ENCODE peak calls at places on chromosomes 4 and X, in six cellular contexts. W is K562, A is GM12878, T is SK-N-SH, J is Panc1, P is HepG2. X is an unnamed sample.
A peak's percentile ranks its signal among the peaks of the same experiment; 100 is the strongest.

GRCh38 chr4:2962614-2963184 is 507 bp downstream of the NOP14 start:
- DNase-seq in W (peak; percentile 45), A (no peak), T (no peak), J (no peak), P (peak; percentile 12), X (peak; percentile 12)

GRCh38 chr4:46073778-46074177 is 50.1 kb downstream of the GABRG1 start:
- DNase-seq in W (no peak), A (no peak), T (no peak), J (no peak), P (no peak), X (no peak)

GRCh38 chrX:129781134-129782014 is 1.6 kb downstream of the SASH3 start:
- DNase-seq in W (no peak), A (peak; percentile 83), T (no peak), J (no peak), P (no peak), X (no peak)

GRCh38 chr4:48906283-48907173 is at the start of gene OCIAD2:
- DNase-seq in W (no peak), A (peak; percentile 39), T (peak; percentile 89), J (no peak), P (no peak), X (peak; percentile 55)

GRCh38 chr4:13701937-13702446 is 74.5 kb upstream of the BOD1L1 start:
- DNase-seq in W (no peak), A (no peak), T (no peak), J (peak; percentile 39), P (peak; percentile 1), X (peak; percentile 13)

GRCh38 chrX:134543201-134543797 is 83.3 kb downstream of the HPRT1 start:
- DNase-seq in W (no peak), A (no peak), T (no peak), J (no peak), P (no peak), X (no peak)

GRCh38 chr4:37365888-37366287 is 121.3 kb downstream of the NWD2 start:
- DNase-seq in W (peak; percentile 10), A (no peak), T (no peak), J (no peak), P (no peak), X (no peak)

GRCh38 chrX:130145123-130145522 is 20.5 kb downstream of the AIFM1 start:
- DNase-seq in W (no peak), A (no peak), T (no peak), J (no peak), P (no peak), X (no peak)

GRCh38 chrX:3066555-3066954 is 25.3 kb downstream of the ARSF start:
- DNase-seq in W (no peak), A (no peak), T (peak; percentile 38), J (no peak), P (no peak), X (no peak)

GRCh38 chrX:123648028-123648810 is 84.6 kb downstream of the THOC2 start:
- DNase-seq in W (no peak), A (no peak), T (no peak), J (no peak), P (peak; percentile 81), X (no peak)

GRCh38 chr4:136713140-136713539 is 819.2 kb downstream of the PCDH18 start:
- DNase-seq in W (no peak), A (no peak), T (no peak), J (no peak), P (no peak), X (no peak)

GRCh38 chrX:3124041-3124440 is 82.8 kb downstream of the ARSF start:
- DNase-seq in W (no peak), A (no peak), T (no peak), J (no peak), P (no peak), X (no peak)

GRCh38 chrX:10110984-10111363 is 45.8 kb upstream of the CLCN4 start:
- DNase-seq in W (no peak), A (peak; percentile 59), T (no peak), J (no peak), P (no peak), X (no peak)

GRCh38 chrX:22430701-22431100 is 158.0 kb downstream of the CBLL2 start:
- DNase-seq in W (no peak), A (no peak), T (no peak), J (no peak), P (no peak), X (no peak)

GRCh38 chr4:56692576-56692975 is 11.5 kb upstream of the HOPX start:
- DNase-seq in W (no peak), A (no peak), T (no peak), J (no peak), P (no peak), X (no peak)

GRCh38 chr4:186622788-186623464 is 67.6 kb upstream of the MTNR1A start:
- DNase-seq in W (no peak), A (no peak), T (no peak), J (no peak), P (no peak), X (no peak)

GRCh38 chrX:130874751-130875150 is 28.3 kb downstream of the ENOX2 start:
- DNase-seq in W (no peak), A (no peak), T (no peak), J (no peak), P (no peak), X (no peak)

GRCh38 chrX:68433981-68434299 is 645 bp upstream of the OPHN1 start:
- DNase-seq in W (no peak), A (no peak), T (no peak), J (no peak), P (no peak), X (no peak)

GRCh38 chrX:66731398-66731797 is 92.5 kb upstream of the EDA2R start:
- DNase-seq in W (peak; percentile 9), A (peak; percentile 3), T (peak; percentile 16), J (no peak), P (peak; percentile 12), X (no peak)

GRCh38 chrX:23726196-23726595 is 16.9 kb downstream of the ACOT9 start:
- DNase-seq in W (no peak), A (no peak), T (no peak), J (no peak), P (no peak), X (no peak)

GRCh38 chrX:10555846-10556245 is 64.5 kb downstream of the MID1 start:
- DNase-seq in W (no peak), A (no peak), T (no peak), J (no peak), P (no peak), X (no peak)

GRCh38 chr4:128660361-128660964 is 149.0 kb upstream of the JADE1 start:
- DNase-seq in W (no peak), A (no peak), T (no peak), J (no peak), P (no peak), X (no peak)

GRCh38 chrX:48702716-48703115 is 6.2 kb downstream of the SUV39H1 start:
- DNase-seq in W (no peak), A (no peak), T (no peak), J (no peak), P (no peak), X (no peak)

GRCh38 chrX:103373581-103373980 is 2.8 kb upstream of the BEX3 start:
- DNase-seq in W (no peak), A (no peak), T (no peak), J (no peak), P (no peak), X (no peak)

GRCh38 chrX:29858714-29859113 is 356.6 kb upstream of the MAGEB2 start:
- DNase-seq in W (no peak), A (no peak), T (no peak), J (no peak), P (no peak), X (no peak)

GRCh38 chr4:170497105-170497504 is 407.3 kb upstream of the AADAT start:
- DNase-seq in W (no peak), A (peak; percentile 24), T (peak; percentile 3), J (peak; percentile 0), P (no peak), X (no peak)

GRCh38 chr4:21830272-21830671 is 118.3 kb downstream of the KCNIP4 start:
- DNase-seq in W (no peak), A (no peak), T (no peak), J (no peak), P (no peak), X (no peak)

GRCh38 chrX:48896611-48897011 is 957 bp downstream of the TIMM17B start:
- DNase-seq in W (no peak), A (no peak), T (no peak), J (no peak), P (no peak), X (no peak)

GRCh38 chrX:80648023-80648422 is 161.7 kb downstream of the BRWD3 start:
- DNase-seq in W (peak; percentile 5), A (no peak), T (peak; percentile 2), J (no peak), P (no peak), X (no peak)

GRCh38 chrX:6053126-6053625 is 175.5 kb downstream of the NLGN4X start:
- DNase-seq in W (no peak), A (no peak), T (no peak), J (no peak), P (no peak), X (no peak)

GRCh38 chr4:108774809-108775530 is 12.1 kb upstream of the ETNPPL start:
- DNase-seq in W (no peak), A (no peak), T (no peak), J (no peak), P (no peak), X (peak; percentile 3)
- TF ChIP-seq SIN3A in W (no peak), A (no peak), T (no peak), J (no peak), P (no peak), X (no peak)

GRCh38 chr4:169379688-169380087 is 108.9 kb upstream of the SH3RF1 start:
- DNase-seq in W (no peak), A (no peak), T (no peak), J (no peak), P (no peak), X (no peak)
- TF ChIP-seq REST in W (no peak), A (no peak), T (no peak), J (no peak), P (no peak), X (no peak)

GRCh38 chr4:150960079-150960478 is 55.0 kb downstream of the LRBA start:
- DNase-seq in W (peak; percentile 19), A (no peak), T (peak; percentile 41), J (no peak), P (peak; percentile 35), X (no peak)

GRCh38 chr4:150964754-150965153 is 50.3 kb downstream of the LRBA start:
- DNase-seq in W (no peak), A (no peak), T (no peak), J (no peak), P (no peak), X (no peak)

GRCh38 chr4:150961566-150961965 is 53.5 kb downstream of the LRBA start:
- DNase-seq in W (no peak), A (no peak), T (no peak), J (no peak), P (no peak), X (no peak)

GRCh38 chr4:150962245-150962644 is 52.8 kb downstream of the LRBA start:
- DNase-seq in W (no peak), A (no peak), T (no peak), J (no peak), P (no peak), X (no peak)

GRCh38 chr4:150960818-150961217 is 54.3 kb downstream of the LRBA start:
- DNase-seq in W (peak; percentile 49), A (no peak), T (peak; percentile 35), J (no peak), P (peak; percentile 35), X (no peak)
- TF ChIP-seq SIN3A in W (no peak), A (no peak), T (no peak), J (no peak), P (no peak), X (no peak)

GRCh38 chr4:86891785-86892638 is at the start of gene C4orf36:
- DNase-seq in W (peak; percentile 40), A (no peak), T (peak; percentile 87), J (no peak), P (no peak), X (peak; percentile 66)
- TF ChIP-seq REST in W (no peak), A (no peak), T (no peak), J (no peak), P (no peak), X (no peak)

X was measured in HCT116.